ENCODE peak calls at places on chromosomes 7 and 10, in ten cellular contexts. One of them, this sample, is unnamed.

GRCh38 chr7:155836216-155837125 is 24.2 kb upstream of the SHH start:
- DNase-seq in M059J: no peak
- DNase-seq in non-pigmented ciliary epithelial cell: no peak
- DNase-seq in left ventricle myocardium inferior: no peak
- DNase-seq in ovary: peak; percentile 14
- DNase-seq in NCI-H2029: no peak
- DNase-seq in T-helper 1 cell: no peak
- DNase-seq in sciatic nerve: peak; percentile 44
- DNase-seq in NCI-H460: no peak
- DNase-seq in HS-27A: no peak
- DNase-seq in this sample: no peak

GRCh38 chr7:6167587-6168154 is 104.8 kb downstream of the CYTH3 start:
- DNase-seq in M059J: no peak
- DNase-seq in non-pigmented ciliary epithelial cell: no peak
- DNase-seq in left ventricle myocardium inferior: no peak
- DNase-seq in ovary: no peak
- DNase-seq in NCI-H2029: no peak
- DNase-seq in T-helper 1 cell: no peak
- DNase-seq in sciatic nerve: no peak
- DNase-seq in NCI-H460: no peak
- DNase-seq in HS-27A: no peak
- DNase-seq in this sample: no peak

GRCh38 chr10:26214538-26215461 is 1.8 kb upstream of the GAD2 start:
- DNase-seq in M059J: no peak
- DNase-seq in non-pigmented ciliary epithelial cell: no peak
- DNase-seq in left ventricle myocardium inferior: no peak
- DNase-seq in ovary: no peak
- DNase-seq in NCI-H2029: no peak
- DNase-seq in T-helper 1 cell: no peak
- DNase-seq in sciatic nerve: no peak
- DNase-seq in NCI-H460: no peak
- DNase-seq in HS-27A: no peak
- DNase-seq in this sample: no peak

GRCh38 chr10:84539244-84539643 is 210.9 kb downstream of the CCSER2 start:
- DNase-seq in M059J: peak; percentile 59
- DNase-seq in non-pigmented ciliary epithelial cell: no peak
- DNase-seq in left ventricle myocardium inferior: no peak
- DNase-seq in ovary: no peak
- DNase-seq in NCI-H2029: no peak
- DNase-seq in T-helper 1 cell: no peak
- DNase-seq in sciatic nerve: no peak
- DNase-seq in NCI-H460: no peak
- DNase-seq in HS-27A: no peak
- DNase-seq in this sample: peak; percentile 16

GRCh38 chr7:22150221-22150620 is 204.5 kb upstream of the CDCA7L start:
- DNase-seq in M059J: peak; percentile 5
- DNase-seq in non-pigmented ciliary epithelial cell: no peak
- DNase-seq in left ventricle myocardium inferior: no peak
- DNase-seq in ovary: no peak
- DNase-seq in NCI-H2029: no peak
- DNase-seq in T-helper 1 cell: no peak
- DNase-seq in sciatic nerve: no peak
- DNase-seq in NCI-H460: no peak
- DNase-seq in HS-27A: no peak
- DNase-seq in this sample: no peak

GRCh38 chr7:130322615-130323014 is 22.0 kb upstream of the CPA5 start:
- DNase-seq in M059J: peak; percentile 40
- DNase-seq in non-pigmented ciliary epithelial cell: no peak
- DNase-seq in left ventricle myocardium inferior: no peak
- DNase-seq in ovary: no peak
- DNase-seq in NCI-H2029: no peak
- DNase-seq in T-helper 1 cell: no peak
- DNase-seq in sciatic nerve: no peak
- DNase-seq in NCI-H460: no peak
- DNase-seq in HS-27A: no peak
- DNase-seq in this sample: no peak

GRCh38 chr7:29194594-29195417 is at the start of gene CHN2:
- DNase-seq in M059J: peak; percentile 17
- DNase-seq in non-pigmented ciliary epithelial cell: no peak
- DNase-seq in left ventricle myocardium inferior: peak; percentile 51
- DNase-seq in ovary: peak; percentile 70
- DNase-seq in NCI-H2029: peak; percentile 37
- DNase-seq in T-helper 1 cell: peak; percentile 12
- DNase-seq in sciatic nerve: peak; percentile 73
- DNase-seq in NCI-H460: peak; percentile 30
- DNase-seq in HS-27A: no peak
- DNase-seq in this sample: peak; percentile 56

GRCh38 chr10:21077681-21078080 is 180.6 kb upstream of the NEBL start:
- DNase-seq in M059J: no peak
- DNase-seq in non-pigmented ciliary epithelial cell: no peak
- DNase-seq in left ventricle myocardium inferior: no peak
- DNase-seq in ovary: no peak
- DNase-seq in NCI-H2029: no peak
- DNase-seq in T-helper 1 cell: no peak
- DNase-seq in sciatic nerve: no peak
- DNase-seq in NCI-H460: no peak
- DNase-seq in HS-27A: no peak
- DNase-seq in this sample: no peak

GRCh38 chr10:68600041-68600778 is 40.1 kb downstream of the TET1 start:
- DNase-seq in M059J: peak; percentile 90
- DNase-seq in non-pigmented ciliary epithelial cell: no peak
- DNase-seq in left ventricle myocardium inferior: peak; percentile 57
- DNase-seq in ovary: peak; percentile 58
- DNase-seq in NCI-H2029: peak; percentile 77
- DNase-seq in T-helper 1 cell: peak; percentile 18
- DNase-seq in sciatic nerve: peak; percentile 67
- DNase-seq in NCI-H460: peak; percentile 60
- DNase-seq in HS-27A: peak; percentile 33
- DNase-seq in this sample: no peak

GRCh38 chr7:92259610-92260247 is 14.0 kb downstream of the ANKIB1 start:
- DNase-seq in M059J: no peak
- DNase-seq in non-pigmented ciliary epithelial cell: no peak
- DNase-seq in left ventricle myocardium inferior: no peak
- DNase-seq in ovary: no peak
- DNase-seq in NCI-H2029: no peak
- DNase-seq in T-helper 1 cell: no peak
- DNase-seq in sciatic nerve: no peak
- DNase-seq in NCI-H460: no peak
- DNase-seq in HS-27A: no peak
- DNase-seq in this sample: no peak

GRCh38 chr10:128912568-128913311 is 554.3 kb upstream of the MGMT start:
- DNase-seq in M059J: no peak
- DNase-seq in non-pigmented ciliary epithelial cell: no peak
- DNase-seq in left ventricle myocardium inferior: no peak
- DNase-seq in ovary: no peak
- DNase-seq in NCI-H2029: no peak
- DNase-seq in T-helper 1 cell: no peak
- DNase-seq in sciatic nerve: no peak
- DNase-seq in NCI-H460: no peak
- DNase-seq in HS-27A: no peak
- DNase-seq in this sample: no peak

GRCh38 chr10:79268717-79269116 is 78.6 kb upstream of the PPIF start:
- DNase-seq in M059J: no peak
- DNase-seq in non-pigmented ciliary epithelial cell: no peak
- DNase-seq in left ventricle myocardium inferior: no peak
- DNase-seq in ovary: no peak
- DNase-seq in NCI-H2029: no peak
- DNase-seq in T-helper 1 cell: no peak
- DNase-seq in sciatic nerve: no peak
- DNase-seq in NCI-H460: no peak
- DNase-seq in HS-27A: no peak
- DNase-seq in this sample: no peak

GRCh38 chr10:118979661-118980060 is 49.9 kb upstream of the NANOS1 start:
- DNase-seq in M059J: no peak
- DNase-seq in non-pigmented ciliary epithelial cell: no peak
- DNase-seq in left ventricle myocardium inferior: no peak
- DNase-seq in ovary: no peak
- DNase-seq in NCI-H2029: no peak
- DNase-seq in T-helper 1 cell: no peak
- DNase-seq in sciatic nerve: no peak
- DNase-seq in NCI-H460: no peak
- DNase-seq in HS-27A: no peak
- DNase-seq in this sample: no peak

GRCh38 chr7:99142727-99143521 is 984 bp downstream of the SMURF1 start:
- DNase-seq in M059J: peak; percentile 75
- DNase-seq in non-pigmented ciliary epithelial cell: no peak
- DNase-seq in left ventricle myocardium inferior: peak; percentile 91
- DNase-seq in ovary: peak; percentile 99
- DNase-seq in NCI-H2029: peak; percentile 99
- DNase-seq in T-helper 1 cell: peak; percentile 89
- DNase-seq in sciatic nerve: peak; percentile 99
- DNase-seq in NCI-H460: peak; percentile 96
- DNase-seq in HS-27A: peak; percentile 76
- DNase-seq in this sample: peak; percentile 94

GRCh38 chr10:115773832-115774231 is 499.2 kb downstream of the GFRA1 start:
- DNase-seq in M059J: no peak
- DNase-seq in non-pigmented ciliary epithelial cell: no peak
- DNase-seq in left ventricle myocardium inferior: no peak
- DNase-seq in ovary: no peak
- DNase-seq in NCI-H2029: no peak
- DNase-seq in T-helper 1 cell: no peak
- DNase-seq in sciatic nerve: no peak
- DNase-seq in NCI-H460: no peak
- DNase-seq in HS-27A: no peak
- DNase-seq in this sample: no peak

GRCh38 chr7:137354361-137354760 is 10.8 kb upstream of the PTN start:
- DNase-seq in M059J: peak; percentile 55
- DNase-seq in non-pigmented ciliary epithelial cell: no peak
- DNase-seq in left ventricle myocardium inferior: no peak
- DNase-seq in ovary: no peak
- DNase-seq in NCI-H2029: peak; percentile 94
- DNase-seq in T-helper 1 cell: no peak
- DNase-seq in sciatic nerve: peak; percentile 61
- DNase-seq in NCI-H460: no peak
- DNase-seq in HS-27A: no peak
- DNase-seq in this sample: no peak

GRCh38 chr10:60810437-60811182 is 32.3 kb downstream of the CDK1 start:
- DNase-seq in M059J: peak; percentile 47
- DNase-seq in non-pigmented ciliary epithelial cell: no peak
- DNase-seq in left ventricle myocardium inferior: no peak
- DNase-seq in ovary: no peak
- DNase-seq in NCI-H2029: no peak
- DNase-seq in T-helper 1 cell: no peak
- DNase-seq in sciatic nerve: no peak
- DNase-seq in NCI-H460: no peak
- DNase-seq in HS-27A: no peak
- DNase-seq in this sample: peak; percentile 24

GRCh38 chr10:58992830-58993460 is 183.5 kb upstream of the PHYHIPL start:
- DNase-seq in M059J: no peak
- DNase-seq in non-pigmented ciliary epithelial cell: no peak
- DNase-seq in left ventricle myocardium inferior: no peak
- DNase-seq in ovary: no peak
- DNase-seq in NCI-H2029: no peak
- DNase-seq in T-helper 1 cell: no peak
- DNase-seq in sciatic nerve: no peak
- DNase-seq in NCI-H460: no peak
- DNase-seq in HS-27A: no peak
- DNase-seq in this sample: no peak

GRCh38 chr10:95337761-95338160 is 47.0 kb upstream of the PDLIM1 start:
- DNase-seq in M059J: no peak
- DNase-seq in non-pigmented ciliary epithelial cell: no peak
- DNase-seq in left ventricle myocardium inferior: no peak
- DNase-seq in ovary: no peak
- DNase-seq in NCI-H2029: no peak
- DNase-seq in T-helper 1 cell: no peak
- DNase-seq in sciatic nerve: no peak
- DNase-seq in NCI-H460: no peak
- DNase-seq in HS-27A: no peak
- DNase-seq in this sample: no peak

GRCh38 chr7:141071260-141071854 is 2.5 kb upstream of the TMEM178B start:
- DNase-seq in M059J: peak; percentile 70
- DNase-seq in non-pigmented ciliary epithelial cell: no peak
- DNase-seq in left ventricle myocardium inferior: peak; percentile 38
- DNase-seq in ovary: peak; percentile 48
- DNase-seq in NCI-H2029: peak; percentile 78
- DNase-seq in T-helper 1 cell: no peak
- DNase-seq in sciatic nerve: peak; percentile 71
- DNase-seq in NCI-H460: peak; percentile 67
- DNase-seq in HS-27A: no peak
- DNase-seq in this sample: no peak

GRCh38 chr10:32972929-32973328 is 14.9 kb upstream of the ITGB1 start:
- DNase-seq in M059J: no peak
- DNase-seq in non-pigmented ciliary epithelial cell: no peak
- DNase-seq in left ventricle myocardium inferior: no peak
- DNase-seq in ovary: no peak
- DNase-seq in NCI-H2029: no peak
- DNase-seq in T-helper 1 cell: no peak
- DNase-seq in sciatic nerve: no peak
- DNase-seq in NCI-H460: no peak
- DNase-seq in HS-27A: no peak
- DNase-seq in this sample: no peak